ENCODE peak calls at places on chromosome 4, in eight cellular contexts. E, J, C, W, R, F, Q and O are unnamed samples.

GRCh38 chr4:169229571-169230028 is 41.2 kb downstream of the SH3RF1 start:
- DNase-seq in E (no peak), J (no peak), C (peak), W (no peak), R (no peak), F (no peak), Q (no peak), O (no peak)

GRCh38 chr4:151420408-151420807 is 11.4 kb downstream of the FHIP1A start:
- DNase-seq in E (no peak), J (no peak), C (no peak), W (no peak), R (no peak), F (no peak), Q (no peak), O (no peak)

GRCh38 chr4:127995776-127996175 is 30.6 kb downstream of the ABHD18 start:
- DNase-seq in E (no peak), J (no peak), C (peak), W (no peak), R (no peak), F (no peak), Q (no peak), O (no peak)

GRCh38 chr4:1793940-1794808 is 1.1 kb downstream of the FGFR3 start:
- DNase-seq in E (no peak), J (no peak), C (no peak), W (no peak), R (peak), F (peak), Q (peak), O (no peak)

GRCh38 chr4:28229092-28229491 is 1368.5 kb downstream of the STIM2 start:
- DNase-seq in E (no peak), J (no peak), C (peak), W (no peak), R (no peak), F (peak), Q (no peak), O (no peak)

GRCh38 chr4:89737888-89738287 is 99.1 kb downstream of the SNCA start:
- DNase-seq in E (no peak), J (no peak), C (peak), W (no peak), R (no peak), F (no peak), Q (no peak), O (no peak)

GRCh38 chr4:121510260-121510942 is 129.6 kb upstream of the QRFPR start:
- DNase-seq in E (no peak), J (no peak), C (no peak), W (no peak), R (no peak), F (no peak), Q (no peak), O (no peak)

GRCh38 chr4:99868126-99868596 is 26.1 kb downstream of the LAMTOR3 start:
- DNase-seq in E (no peak), J (no peak), C (peak), W (no peak), R (no peak), F (peak), Q (no peak), O (no peak)

GRCh38 chr4:40931238-40931637 is 181.5 kb downstream of the NSUN7 start:
- DNase-seq in E (no peak), J (no peak), C (no peak), W (no peak), R (no peak), F (no peak), Q (no peak), O (no peak)

GRCh38 chr4:83751336-83751949 is 215.5 kb downstream of the GPAT3 start:
- DNase-seq in E (no peak), J (no peak), C (no peak), W (no peak), R (no peak), F (no peak), Q (no peak), O (no peak)

GRCh38 chr4:87133183-87133582 is 87.2 kb downstream of the KLHL8 start:
- DNase-seq in E (no peak), J (no peak), C (no peak), W (no peak), R (no peak), F (no peak), Q (no peak), O (no peak)

GRCh38 chr4:40515398-40516293 is 114.0 kb downstream of the RBM47 start:
- DNase-seq in E (no peak), J (no peak), C (no peak), W (no peak), R (peak), F (peak), Q (no peak), O (no peak)

GRCh38 chr4:98113005-98113404 is 30.3 kb downstream of the STPG2 start:
- DNase-seq in E (no peak), J (no peak), C (peak), W (no peak), R (peak), F (peak), Q (no peak), O (peak)

GRCh38 chr4:78542373-78542772 is 9.2 kb upstream of the ANXA3 start:
- DNase-seq in E (no peak), J (no peak), C (no peak), W (no peak), R (no peak), F (no peak), Q (no peak), O (no peak)

GRCh38 chr4:128191115-128191897 is 96.3 kb downstream of the PGRMC2 start:
- DNase-seq in E (no peak), J (peak), C (peak), W (peak), R (peak), F (peak), Q (peak), O (peak)

GRCh38 chr4:153215976-153216375 is 11.7 kb downstream of the TRIM2 start:
- DNase-seq in E (no peak), J (no peak), C (no peak), W (no peak), R (no peak), F (no peak), Q (no peak), O (no peak)

GRCh38 chr4:8939160-8939855 is 67.7 kb upstream of the HMX1 start:
- DNase-seq in E (no peak), J (no peak), C (no peak), W (no peak), R (no peak), F (no peak), Q (no peak), O (no peak)

GRCh38 chr4:8938137-8938536 is 66.5 kb upstream of the HMX1 start:
- DNase-seq in E (no peak), J (no peak), C (no peak), W (no peak), R (no peak), F (no peak), Q (no peak), O (no peak)

GRCh38 chr4:8938623-8939022 is 67.0 kb upstream of the HMX1 start:
- DNase-seq in E (no peak), J (no peak), C (no peak), W (no peak), R (no peak), F (no peak), Q (no peak), O (no peak)

GRCh38 chr4:8939887-8940742 is 68.5 kb upstream of the HMX1 start:
- DNase-seq in E (no peak), J (no peak), C (no peak), W (no peak), R (no peak), F (peak), Q (no peak), O (peak)

GRCh38 chr4:8940792-8941491 is 69.3 kb upstream of the HMX1 start:
- DNase-seq in E (no peak), J (no peak), C (no peak), W (no peak), R (peak), F (peak), Q (peak), O (peak)
- TF ChIP-seq CTCF in E (no peak), J (no peak), C (peak), W (no peak), R (peak), F (peak), Q (no peak), O (peak)

GRCh38 chr4:4430492-4431195 is 43.7 kb downstream of the NSG1 start:
- DNase-seq in E (no peak), J (peak), C (peak), W (no peak), R (peak), F (peak), Q (peak), O (peak)
- TF ChIP-seq CTCF in E (peak), J (peak), C (peak), W (no peak), R (peak), F (peak), Q (peak), O (peak)

DNA sequence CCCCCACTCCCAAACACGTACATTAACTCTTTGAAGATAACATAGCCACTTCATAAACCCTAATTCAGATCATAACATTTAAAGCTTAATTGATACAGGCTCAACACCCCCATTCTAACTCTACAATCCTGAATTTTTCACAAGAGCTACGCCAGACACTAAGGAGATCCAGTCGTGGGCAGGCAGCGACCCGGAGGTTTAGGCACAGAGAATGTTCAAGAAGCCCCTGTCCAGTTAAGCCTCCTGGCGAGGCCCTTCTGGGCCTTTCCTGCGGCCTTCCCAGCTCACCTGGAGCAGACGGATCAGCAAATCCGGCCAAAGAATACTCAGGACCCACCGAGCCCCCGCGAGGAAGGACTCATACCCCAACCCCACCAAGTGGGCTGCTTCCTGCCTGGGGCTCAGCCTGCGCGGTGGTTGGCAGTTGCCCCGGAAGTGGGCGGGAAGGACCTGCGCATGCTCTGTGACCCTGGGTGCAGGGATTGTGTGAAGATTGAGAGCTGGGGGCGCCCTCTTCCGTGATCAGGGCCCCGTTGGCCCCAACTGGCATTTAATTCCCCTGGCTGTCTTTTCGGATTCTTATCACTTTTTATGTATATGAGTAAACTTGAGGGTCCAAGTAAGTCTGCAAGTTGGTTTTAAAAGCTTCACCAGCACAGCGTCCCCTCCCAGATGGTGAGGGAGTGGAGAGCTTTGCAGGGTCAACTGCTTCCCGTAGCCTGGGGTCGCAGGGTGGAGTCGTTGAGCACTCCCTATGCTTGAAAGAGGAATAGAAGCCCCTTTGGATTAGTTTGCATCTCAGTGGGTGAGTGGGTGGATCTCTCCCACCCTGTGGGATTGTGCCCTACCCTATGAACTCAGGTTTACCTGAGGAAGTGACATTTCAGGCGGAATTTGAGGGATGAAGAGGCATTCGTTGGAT is at the start of gene TRIM61:
- DNase-seq in E (peak), J (peak), C (no peak), W (no peak), R (peak), F (no peak), Q (peak), O (peak)
- TF ChIP-seq CTCF in E (no peak), J (no peak), C (no peak), W (no peak), R (no peak), F (no peak), Q (no peak), O (no peak)

DNA sequence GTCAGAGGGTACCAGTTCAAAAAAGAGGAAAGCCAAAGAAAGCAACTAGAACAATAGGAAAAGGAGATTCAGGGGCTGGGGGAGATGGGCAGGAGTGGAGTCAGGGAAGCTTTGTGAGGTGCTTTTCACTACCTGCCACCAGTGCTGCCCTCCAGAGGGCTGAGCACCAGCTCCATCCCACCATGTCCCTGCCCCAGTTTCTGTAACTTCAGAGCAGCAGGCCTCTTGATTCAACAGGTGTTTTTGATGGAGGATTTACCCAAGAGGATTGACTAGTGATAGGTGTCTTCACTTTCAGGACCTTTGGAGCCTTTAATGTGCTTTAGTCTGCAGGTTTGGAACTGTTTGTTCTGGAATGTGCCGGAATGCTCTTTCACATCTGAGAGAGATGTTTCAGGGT is 12.1 kb downstream of the KIT start:
- DNase-seq in E (no peak), J (no peak), C (no peak), W (no peak), R (no peak), F (peak), Q (peak), O (no peak)
- TF ChIP-seq CTCF in E (no peak), J (no peak), C (no peak), W (no peak), R (no peak), F (peak), Q (no peak), O (peak)

GRCh38 chr4:8185930-8186329 is 13.2 kb upstream of the SH3TC1 start:
- DNase-seq in E (peak), J (no peak), C (no peak), W (no peak), R (no peak), F (no peak), Q (no peak), O (no peak)

GRCh38 chr4:8186883-8187282 is 12.2 kb upstream of the SH3TC1 start:
- DNase-seq in E (no peak), J (no peak), C (no peak), W (no peak), R (no peak), F (no peak), Q (no peak), O (no peak)

GRCh38 chr4:8189551-8190466 is 9.3 kb upstream of the SH3TC1 start:
- DNase-seq in E (peak), J (no peak), C (no peak), W (no peak), R (no peak), F (no peak), Q (no peak), O (no peak)

GRCh38 chr4:8188743-8189550 is 10.1 kb upstream of the SH3TC1 start:
- DNase-seq in E (peak), J (peak), C (no peak), W (peak), R (no peak), F (no peak), Q (no peak), O (no peak)

DNA sequence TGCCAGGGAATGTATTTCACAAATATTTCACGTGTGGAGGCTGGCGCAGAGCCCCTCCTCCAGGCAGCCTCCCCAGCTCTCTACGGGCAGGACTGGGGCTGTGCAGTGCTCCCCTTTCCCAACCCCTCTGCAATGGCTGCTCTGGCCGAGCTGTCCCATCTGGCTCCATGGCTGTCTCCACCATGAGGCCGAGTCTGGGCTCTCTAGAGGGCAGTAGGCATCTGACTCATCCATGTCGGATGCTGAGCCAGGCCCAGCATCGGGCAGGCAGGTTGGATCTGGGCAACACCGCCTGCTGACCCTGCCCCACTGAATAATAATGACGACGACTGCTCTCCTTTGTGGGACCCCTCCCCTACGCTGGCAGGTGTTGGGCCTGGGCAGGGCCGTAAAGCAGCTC is 11.0 kb upstream of the SH3TC1 start:
- DNase-seq in E (peak), J (no peak), C (no peak), W (no peak), R (no peak), F (no peak), Q (no peak), O (no peak)
- TF ChIP-seq CTCF in E (no peak), J (no peak), C (no peak), W (no peak), R (no peak), F (no peak), Q (no peak), O (no peak)

GRCh38 chr4:25032126-25032525 is 1.4 kb upstream of the LGI2 start:
- DNase-seq in E (no peak), J (no peak), C (no peak), W (no peak), R (no peak), F (no peak), Q (no peak), O (no peak)
- TF ChIP-seq CTCF in E (no peak), J (no peak), C (no peak), W (no peak), R (no peak), F (no peak), Q (no peak), O (no peak)

GRCh38 chr4:113633467-113633866 is 128.1 kb downstream of the CAMK2D start:
- DNase-seq in E (no peak), J (no peak), C (no peak), W (no peak), R (no peak), F (no peak), Q (no peak), O (no peak)

GRCh38 chr4:113625902-113626301 is 135.6 kb downstream of the CAMK2D start:
- DNase-seq in E (no peak), J (no peak), C (no peak), W (no peak), R (no peak), F (no peak), Q (no peak), O (no peak)

GRCh38 chr4:113623274-113623894 is 138.2 kb downstream of the CAMK2D start:
- DNase-seq in E (no peak), J (no peak), C (no peak), W (no peak), R (no peak), F (no peak), Q (no peak), O (no peak)

GRCh38 chr4:113627321-113627720 is 134.2 kb downstream of the CAMK2D start:
- DNase-seq in E (no peak), J (no peak), C (no peak), W (no peak), R (no peak), F (no peak), Q (no peak), O (no peak)

GRCh38 chr4:113628711-113629110 is 132.8 kb downstream of the CAMK2D start:
- DNase-seq in E (no peak), J (no peak), C (no peak), W (no peak), R (no peak), F (no peak), Q (no peak), O (no peak)
- TF ChIP-seq CTCF in E (no peak), J (no peak), C (no peak), W (no peak), R (no peak), F (no peak), Q (no peak), O (no peak)

GRCh38 chr4:109025471-109026076 is 262.7 kb upstream of the ETNPPL start:
- DNase-seq in E (no peak), J (no peak), C (no peak), W (no peak), R (no peak), F (no peak), Q (no peak), O (no peak)
- TF ChIP-seq CTCF in E (no peak), J (no peak), C (no peak), W (no peak), R (no peak), F (no peak), Q (no peak), O (no peak)